ENCODE peak calls at places on chromosomes 13 and 19, in six cellular contexts. One of them, this sample, is unnamed.

GRCh38 chr13:105665284-105665683 is 870.2 kb downstream of the EFNB2 start:
- DNase-seq in HCT116: no peak
- DNase-seq in K562: no peak
- DNase-seq in H1: no peak
- DNase-seq in GM12878: no peak
- DNase-seq in HepG2: no peak
- DNase-seq in this sample: no peak

GRCh38 chr13:32126298-32126697 is 94.7 kb downstream of the FRY start:
- DNase-seq in HCT116: no peak
- DNase-seq in K562: no peak
- DNase-seq in H1: no peak
- DNase-seq in GM12878: no peak
- DNase-seq in HepG2: no peak
- DNase-seq in this sample: no peak

GRCh38 chr13:85698236-85698635 is 101.0 kb downstream of the SLITRK6 start:
- DNase-seq in HCT116: no peak
- DNase-seq in K562: no peak
- DNase-seq in H1: no peak
- DNase-seq in GM12878: no peak
- DNase-seq in HepG2: no peak
- DNase-seq in this sample: no peak

GRCh38 chr13:40694426-40694825 is 28.0 kb upstream of the FOXO1 start:
- DNase-seq in HCT116: no peak
- DNase-seq in K562: no peak
- DNase-seq in H1: no peak
- DNase-seq in GM12878: no peak
- DNase-seq in HepG2: no peak
- DNase-seq in this sample: no peak

GRCh38 chr19:8158411-8159074 is 9.2 kb upstream of the FBN3 start:
- DNase-seq in HCT116: peak; percentile 79
- DNase-seq in K562: peak; percentile 77
- DNase-seq in H1: no peak
- DNase-seq in GM12878: peak; percentile 57
- DNase-seq in HepG2: peak; percentile 87
- DNase-seq in this sample: peak; percentile 82

GRCh38 chr19:50383307-50383851 is 768 bp upstream of the POLD1 start:
- DNase-seq in HCT116: no peak
- DNase-seq in K562: no peak
- DNase-seq in H1: no peak
- DNase-seq in GM12878: no peak
- DNase-seq in HepG2: no peak
- DNase-seq in this sample: no peak

GRCh38 chr13:76980075-76980718 is 11.7 kb upstream of the CLN5 start:
- DNase-seq in HCT116: peak; percentile 43
- DNase-seq in K562: peak; percentile 81
- DNase-seq in H1: peak; percentile 74
- DNase-seq in GM12878: no peak
- DNase-seq in HepG2: peak; percentile 43
- DNase-seq in this sample: peak; percentile 68

GRCh38 chr13:22915442-22916082 is 265.2 kb upstream of the SGCG start:
- DNase-seq in HCT116: peak; percentile 22
- DNase-seq in K562: peak; percentile 13
- DNase-seq in H1: peak; percentile 66
- DNase-seq in GM12878: no peak
- DNase-seq in HepG2: no peak
- DNase-seq in this sample: peak; percentile 30

GRCh38 chr13:27362064-27362751 is 62.2 kb upstream of the GTF3A start:
- DNase-seq in HCT116: peak; percentile 69
- DNase-seq in K562: peak; percentile 82
- DNase-seq in H1: peak; percentile 87
- DNase-seq in GM12878: no peak
- DNase-seq in HepG2: peak; percentile 68
- DNase-seq in this sample: peak; percentile 77

GRCh38 chr19:29299416-29300380 is 86.7 kb upstream of the UQCRFS1 start:
- DNase-seq in HCT116: no peak
- DNase-seq in K562: no peak
- DNase-seq in H1: no peak
- DNase-seq in GM12878: no peak
- DNase-seq in HepG2: no peak
- DNase-seq in this sample: no peak

GRCh38 chr13:27211771-27212364 is 39.5 kb upstream of the RPL21 start:
- DNase-seq in HCT116: peak; percentile 32
- DNase-seq in K562: no peak
- DNase-seq in H1: no peak
- DNase-seq in GM12878: no peak
- DNase-seq in HepG2: no peak
- DNase-seq in this sample: no peak

GRCh38 chr13:60282708-60283107 is 114.3 kb upstream of the TDRD3 start:
- DNase-seq in HCT116: no peak
- DNase-seq in K562: no peak
- DNase-seq in H1: no peak
- DNase-seq in GM12878: no peak
- DNase-seq in HepG2: no peak
- DNase-seq in this sample: no peak

GRCh38 chr19:572891-573825 is 762 bp downstream of the BSG start:
- DNase-seq in HCT116: no peak
- DNase-seq in K562: no peak
- DNase-seq in H1: no peak
- DNase-seq in GM12878: no peak
- DNase-seq in HepG2: no peak
- DNase-seq in this sample: no peak

GRCh38 chr13:40993119-40993518 is 26.0 kb downstream of the ELF1 start:
- DNase-seq in HCT116: no peak
- DNase-seq in K562: no peak
- DNase-seq in H1: no peak
- DNase-seq in GM12878: no peak
- DNase-seq in HepG2: no peak
- DNase-seq in this sample: no peak

GRCh38 chr13:75864718-75865117 is 228.6 kb downstream of the LMO7 start:
- DNase-seq in HCT116: no peak
- DNase-seq in K562: no peak
- DNase-seq in H1: no peak
- DNase-seq in GM12878: no peak
- DNase-seq in HepG2: peak; percentile 35
- DNase-seq in this sample: no peak

DNA sequence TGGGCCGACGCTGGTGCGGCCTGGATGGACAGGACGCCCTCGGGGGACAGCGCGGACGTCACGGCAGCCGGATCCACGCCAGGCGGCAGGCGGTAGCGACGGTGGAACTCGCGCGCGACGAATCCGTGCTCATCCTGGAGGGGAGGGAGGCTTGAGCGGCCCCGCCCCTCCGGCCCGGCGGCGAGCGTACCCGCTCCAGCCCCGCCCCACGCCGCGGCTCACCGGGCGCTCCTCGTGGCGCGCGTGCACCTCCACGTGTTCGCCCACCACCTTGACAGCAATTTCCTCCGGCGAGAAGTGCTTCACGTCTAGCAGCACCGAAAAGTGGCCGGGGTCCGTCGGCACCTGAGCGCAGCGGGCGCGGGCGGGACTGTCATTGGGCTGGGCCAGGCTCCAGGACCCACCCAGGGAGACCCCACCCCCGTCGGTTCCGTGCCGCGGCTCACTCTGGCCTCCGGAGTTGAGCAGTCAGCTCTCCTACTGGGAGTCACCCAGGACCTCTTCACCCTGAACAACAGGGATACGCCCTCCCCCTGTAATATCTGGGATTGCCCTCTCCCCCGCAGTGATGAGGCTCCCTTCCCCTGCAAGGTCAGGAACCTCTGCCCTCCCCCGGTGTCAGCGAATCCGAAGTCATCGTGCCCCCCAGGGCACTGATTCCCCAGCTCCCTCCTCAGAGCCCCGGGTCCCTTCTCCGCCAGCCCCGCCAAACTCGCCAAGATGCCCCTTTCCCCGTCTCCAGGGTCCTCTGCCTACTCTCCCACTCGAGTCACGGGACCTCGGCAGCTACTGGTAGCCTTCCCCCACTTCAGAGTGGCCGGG is 1.1 kb downstream of the HSPB6 start:
- DNase-seq in HCT116: no peak
- DNase-seq in K562: no peak
- DNase-seq in H1: no peak
- DNase-seq in GM12878: no peak
- DNase-seq in HepG2: no peak
- DNase-seq in this sample: no peak
- TF ChIP-seq ZNF274 in HCT116: no peak
- TF ChIP-seq ZNF274 in K562: no peak
- TF ChIP-seq ZNF274 in H1: no peak
- TF ChIP-seq ZNF274 in GM12878: no peak
- TF ChIP-seq ZNF274 in HepG2: no peak
- TF ChIP-seq ZNF274 in this sample: no peak

GRCh38 chr19:54469496-54469934 is 3.6 kb downstream of the CDC42EP5 start:
- DNase-seq in HCT116: no peak
- DNase-seq in K562: peak; percentile 30
- DNase-seq in H1: no peak
- DNase-seq in GM12878: no peak
- DNase-seq in HepG2: no peak
- DNase-seq in this sample: no peak
- H3K9ac ChIP-seq in HCT116: no peak overlapping the region
- H3K9ac ChIP-seq in K562: peak overlapping the region; percentile 55
- H3K9ac ChIP-seq in H1: no peak overlapping the region
- H3K9ac ChIP-seq in GM12878: no peak overlapping the region
- H3K9ac ChIP-seq in HepG2: no peak overlapping the region
- H3K9ac ChIP-seq in this sample: no peak overlapping the region

DNA sequence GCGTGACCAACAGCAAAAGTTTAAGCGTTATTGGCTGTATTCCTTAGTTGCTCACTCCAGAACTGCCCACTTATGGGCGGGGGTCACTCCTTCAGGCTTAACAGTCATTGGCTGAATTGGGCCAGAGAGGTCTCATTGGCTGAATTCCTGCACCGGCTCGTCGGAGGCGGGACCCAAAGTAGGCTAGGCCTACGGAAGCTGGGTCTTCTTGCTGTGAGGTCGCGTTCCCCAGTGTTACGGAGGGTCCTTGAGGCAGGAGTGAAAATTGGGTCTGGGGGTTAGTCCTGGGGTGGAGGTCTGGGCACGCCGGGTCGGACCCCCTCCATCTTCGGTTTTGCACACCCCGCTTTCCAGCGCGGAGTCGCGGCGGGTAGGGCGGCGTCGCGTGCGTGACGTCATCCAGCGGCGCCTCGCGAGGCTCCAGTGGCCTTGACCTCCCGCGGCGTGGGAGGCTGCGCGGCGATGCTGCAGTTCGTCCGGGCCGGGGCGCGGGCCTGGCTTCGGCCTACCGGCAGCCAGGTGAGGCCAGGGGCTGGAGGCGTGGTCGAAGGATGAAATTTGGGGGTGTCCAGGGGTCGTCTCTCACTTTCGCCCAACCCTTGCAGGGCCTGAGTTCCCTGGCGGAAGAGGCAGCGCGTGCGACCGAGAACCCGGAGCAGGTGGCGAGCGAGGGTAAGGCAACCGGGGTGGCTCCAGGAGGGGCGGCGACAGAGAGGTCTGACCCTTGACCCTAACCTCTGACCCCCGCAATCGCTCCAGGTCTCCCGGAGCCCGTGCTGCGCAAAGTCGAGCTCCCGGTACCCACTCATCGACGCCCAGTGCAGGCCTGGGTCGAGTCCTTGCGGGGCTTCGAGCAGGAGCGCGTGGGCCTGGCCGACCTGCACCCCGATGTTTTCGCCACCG is at the start of gene MRPL4:
- DNase-seq in HCT116: peak; percentile 97
- DNase-seq in K562: peak; percentile 97
- DNase-seq in H1: peak; percentile 85
- DNase-seq in GM12878: peak; percentile 96
- DNase-seq in HepG2: peak; percentile 99
- DNase-seq in this sample: peak; percentile 97
- TF ChIP-seq ZNF274 in HCT116: no peak
- TF ChIP-seq ZNF274 in K562: no peak
- TF ChIP-seq ZNF274 in H1: no peak
- TF ChIP-seq ZNF274 in GM12878: no peak
- TF ChIP-seq ZNF274 in HepG2: peak; percentile 98
- TF ChIP-seq ZNF274 in this sample: no peak

GRCh38 chr19:3029070-3029923 is at the start of gene TLE2:
- DNase-seq in HCT116: no peak
- DNase-seq in K562: peak; percentile 73
- DNase-seq in H1: no peak
- DNase-seq in GM12878: no peak
- DNase-seq in HepG2: no peak
- DNase-seq in this sample: no peak
- H3K9ac ChIP-seq in HCT116: peak within 1 kb of the TSS; percentile 65
- H3K9ac ChIP-seq in K562: peak within 1 kb of the TSS; percentile 88
- H3K9ac ChIP-seq in H1: no peak within 1 kb of the TSS
- H3K9ac ChIP-seq in GM12878: no peak within 1 kb of the TSS
- H3K9ac ChIP-seq in HepG2: no peak within 1 kb of the TSS
- H3K9ac ChIP-seq in this sample: no peak within 1 kb of the TSS

DNA sequence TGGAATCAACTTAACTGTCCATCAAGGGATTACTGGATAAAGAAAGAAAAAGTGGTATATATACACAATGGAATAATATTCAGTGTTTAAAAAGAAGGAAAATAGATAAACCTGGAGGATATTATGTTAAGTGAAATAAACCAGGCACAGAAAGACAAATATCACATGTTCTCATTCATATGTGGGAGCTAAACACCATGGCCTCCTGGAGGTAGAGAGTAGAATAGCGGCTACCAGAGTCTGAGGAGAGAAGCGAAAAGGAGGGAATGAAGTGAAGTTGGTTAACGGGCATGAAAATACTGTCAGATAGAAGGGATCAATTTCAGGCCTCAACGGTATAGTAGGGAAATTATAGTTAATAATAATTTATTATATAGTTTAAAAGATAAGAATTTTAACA is 147.5 kb upstream of the OBI1 start:
- DNase-seq in HCT116: no peak
- DNase-seq in K562: no peak
- DNase-seq in H1: no peak
- DNase-seq in GM12878: no peak
- DNase-seq in HepG2: peak; percentile 18
- DNase-seq in this sample: no peak
- TF ChIP-seq ZNF274 in HCT116: no peak
- TF ChIP-seq ZNF274 in K562: no peak
- TF ChIP-seq ZNF274 in H1: no peak
- TF ChIP-seq ZNF274 in GM12878: no peak
- TF ChIP-seq ZNF274 in HepG2: no peak
- TF ChIP-seq ZNF274 in this sample: no peak

GRCh38 chr19:39481676-39482075 is 1.0 kb downstream of the TIMM50 start:
- DNase-seq in HCT116: no peak
- DNase-seq in K562: no peak
- DNase-seq in H1: no peak
- DNase-seq in GM12878: no peak
- DNase-seq in HepG2: no peak
- DNase-seq in this sample: no peak
- H3K9ac ChIP-seq in HCT116: peak overlapping the region; percentile 100
- H3K9ac ChIP-seq in K562: peak overlapping the region; percentile 98
- H3K9ac ChIP-seq in H1: peak overlapping the region; percentile 97
- H3K9ac ChIP-seq in GM12878: peak overlapping the region; percentile 96
- H3K9ac ChIP-seq in HepG2: peak overlapping the region; percentile 99
- H3K9ac ChIP-seq in this sample: peak overlapping the region; percentile 98

This sample was measured in NT2/D1.